ENCODE peak calls at places on chromosomes 1 and 21, in eight cellular contexts. C is mucosa of descending colon, R is tibial nerve, D is aorta, N is left lung, E is fibroblast of lung, A is hepatocyte, O is spleen. S is an unnamed sample. For H3K36me3 and H3K4me1, the result is how much of the 10 kb centered on the place peaks cover.

GRCh38 chr1:82445827-82446226 is 645.1 kb downstream of the ADGRL2 start:
- DNase-seq in R (no peak), N (no peak), C (no peak), E (peak), A (no peak), D (no peak), O (no peak), S (no peak)

GRCh38 chr1:231499148-231499763 is 29.2 kb upstream of the TSNAX start:
- DNase-seq in O (no peak), N (no peak), C (no peak), A (no peak), E (no peak), R (no peak), D (no peak), S (no peak)

GRCh38 chr1:41495171-41495948 is 10.9 kb upstream of the EDN2 start:
- DNase-seq in O (no peak), A (peak), E (peak), C (peak), D (peak), N (peak), R (no peak), S (no peak)

GRCh38 chr1:92125204-92125603 is 45.1 kb downstream of the BTBD8 start:
- DNase-seq in R (no peak), E (no peak), N (no peak), A (no peak), O (no peak), D (no peak), C (no peak), S (no peak)

GRCh38 chr1:89682630-89683029 is 49.7 kb downstream of the LRRC8C start:
- DNase-seq in R (no peak), O (no peak), A (no peak), C (no peak), E (no peak), N (no peak), D (no peak), S (no peak)

GRCh38 chr21:27636671-27637070 is 669.8 kb upstream of the ADAMTS5 start:
- DNase-seq in O (no peak), E (no peak), N (no peak), C (no peak), A (no peak), D (no peak), R (no peak), S (peak)

GRCh38 chr1:51192213-51192843 is 43.7 kb upstream of the RNF11 start:
- DNase-seq in O (no peak), A (peak), E (peak), R (peak), D (peak), N (no peak), C (no peak), S (peak)

GRCh38 chr1:85573348-85573747 is 7.2 kb upstream of the CCN1 start:
- DNase-seq in N (no peak), E (no peak), R (no peak), O (no peak), A (no peak), D (no peak), C (no peak), S (no peak)

GRCh38 chr1:152459596-152460528 is 45.8 kb upstream of the CRNN start:
- DNase-seq in N (peak), R (peak), D (peak), C (peak), O (peak), A (no peak), E (peak), S (peak)

GRCh38 chr1:16122916-16123315 is 33.0 kb downstream of the EPHA2 start:
- DNase-seq in C (no peak), A (no peak), R (peak), O (peak), D (peak), N (peak), E (peak), S (no peak)

GRCh38 chr1:59520759-59521442 is 224.0 kb downstream of the FGGY start:
- DNase-seq in R (no peak), C (no peak), O (no peak), D (peak), A (peak), N (no peak), E (peak), S (no peak)

GRCh38 chr1:84298336-84298687 is 3.2 kb upstream of the SAMD13 start:
- DNase-seq in E (peak), R (peak), D (peak), A (peak), C (peak), N (peak), O (peak), S (peak)

GRCh38 chr1:20587639-20588017 is 1.3 kb upstream of the CDA start:
- DNase-seq in N (no peak), R (peak), A (no peak), C (no peak), O (no peak), E (peak), D (no peak), S (no peak)

GRCh38 chr1:116356673-116357072 is 16.4 kb upstream of the ATP1A1 start:
- DNase-seq in C (no peak), E (peak), A (no peak), R (no peak), D (no peak), N (no peak), O (no peak), S (no peak)

GRCh38 chr1:62280150-62280549 is 39.1 kb downstream of the KANK4 start:
- DNase-seq in E (no peak), O (peak), R (no peak), A (no peak), C (no peak), N (no peak), D (no peak), S (no peak)

GRCh38 chr1:87134061-87134460 is 194.6 kb upstream of the LMO4 start:
- DNase-seq in C (no peak), O (no peak), R (no peak), N (no peak), E (no peak), D (no peak), A (no peak), S (no peak)

GRCh38 chr1:235586413-235586812 is 63.2 kb downstream of the GNG4 start:
- DNase-seq in A (no peak), O (peak), D (no peak), R (no peak), C (no peak), E (no peak), N (no peak), S (no peak)

GRCh38 chr21:27647401-27647800 is 680.5 kb upstream of the ADAMTS5 start:
- DNase-seq in O (no peak), C (no peak), E (peak), R (no peak), A (no peak), N (no peak), D (no peak), S (no peak)

GRCh38 chr1:245142976-245143375 is 11.8 kb upstream of the KIF26B start:
- DNase-seq in E (no peak), D (no peak), O (no peak), R (no peak), N (no peak), C (no peak), A (no peak), S (no peak)

GRCh38 chr1:44038876-44039657 is 7.8 kb upstream of the SLC6A9 start:
- DNase-seq in D (no peak), R (no peak), N (no peak), A (no peak), C (no peak), O (no peak), E (no peak), S (no peak)

GRCh38 chr21:27519357-27519756 is 552.5 kb upstream of the ADAMTS5 start:
- DNase-seq in N (no peak), A (no peak), D (no peak), E (peak), C (no peak), R (no peak), O (no peak), S (no peak)

GRCh38 chr21:40852563-40852962 is 5.6 kb upstream of the DSCAM start:
- DNase-seq in D (no peak), E (no peak), R (no peak), A (no peak), C (no peak), O (no peak), N (no peak), S (no peak)

GRCh38 chr1:248631354-248632041 is 3.4 kb downstream of the OR2T11 start:
- DNase-seq in E (no peak), R (no peak), O (no peak), C (no peak), N (no peak), D (no peak), A (no peak), S (no peak)

GRCh38 chr1:173210716-173211231 is 3.6 kb upstream of the TNFSF4 start:
- DNase-seq in E (no peak), C (no peak), R (no peak), N (no peak), D (no peak), A (peak), O (no peak), S (no peak)

GRCh38 chr1:112674440-112674985 is at the start of gene MOV10:
- DNase-seq in R (peak), A (peak), E (peak), C (peak), N (peak), D (peak), O (peak), S (peak)

GRCh38 chr1:112673589-112674439 is 645 bp upstream of the MOV10 start:
- DNase-seq in A (peak), D (peak), R (peak), C (no peak), E (peak), O (no peak), N (no peak), S (no peak)

GRCh38 chr1:112674986-112675727 is 698 bp downstream of the MOV10 start:
- DNase-seq in N (peak), A (peak), C (no peak), O (peak), R (no peak), D (peak), E (peak), S (peak)

GRCh38 chr1:112672842-112673241 is 1.6 kb upstream of the MOV10 start:
- DNase-seq in E (no peak), A (no peak), D (no peak), R (no peak), N (no peak), O (no peak), C (no peak), S (no peak)

DNA sequence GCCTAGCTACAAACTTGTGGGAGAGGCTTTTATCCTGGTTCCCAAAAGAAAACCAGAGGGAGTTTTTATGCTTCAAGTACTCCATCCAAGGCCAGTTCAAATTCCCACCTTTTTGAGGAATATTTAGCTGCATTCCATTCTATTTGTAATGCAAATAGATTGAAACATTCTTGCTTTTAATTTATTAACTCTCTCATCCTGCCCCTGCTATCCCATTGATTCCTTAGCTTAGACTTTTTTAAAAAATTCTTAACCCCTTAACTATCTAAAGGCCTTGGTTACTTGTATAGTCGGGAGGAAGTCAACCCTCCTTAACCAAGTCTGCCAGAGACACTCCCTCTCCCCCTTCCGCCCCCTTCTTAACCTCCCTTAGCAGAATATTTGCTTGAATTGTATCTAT is 2.5 kb upstream of the MOV10 start:
- DNase-seq in O (no peak), E (no peak), A (no peak), C (no peak), N (no peak), D (no peak), R (no peak), S (no peak)
- H3K36me3 ChIP-seq in O (under half), E (under half), A (under half), C (under half), N (under half), D (under half), R (under half), S (under half)

DNA sequence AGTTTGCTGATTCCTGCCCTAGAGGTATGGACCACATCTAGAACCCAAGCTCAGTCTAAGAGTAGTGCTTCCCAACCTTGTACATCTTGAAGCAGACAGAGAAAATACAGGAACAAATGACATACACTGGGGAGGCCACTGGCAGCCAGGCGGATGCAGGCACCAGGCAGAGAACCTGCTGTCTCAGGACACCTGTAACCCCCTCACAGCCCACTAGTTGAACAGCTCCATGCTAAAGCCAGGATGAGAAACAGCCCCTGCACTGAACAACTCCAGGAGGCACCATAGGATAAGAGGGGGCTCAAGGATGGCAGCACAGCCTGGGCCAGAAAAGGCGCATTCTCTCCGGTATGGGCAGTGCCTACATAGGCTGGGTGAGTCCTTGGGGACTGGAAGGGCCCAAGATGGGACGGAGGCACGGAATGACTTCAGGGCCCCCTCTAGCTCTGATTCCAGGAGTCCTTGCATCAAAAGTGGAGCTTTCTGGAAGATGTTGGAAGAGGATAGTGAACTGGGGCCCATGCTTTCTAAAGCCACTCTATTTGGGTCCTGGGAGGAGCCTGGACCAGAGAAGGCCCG is 16.0 kb downstream of the MEF2D start:
- DNase-seq in E (no peak), D (no peak), C (no peak), A (no peak), N (no peak), R (no peak), O (no peak), S (no peak)
- H3K4me1 ChIP-seq in E (under half), D (under half), C (under half), A (under half), N (under half), R (half or more), O (half or more), S (half or more)

GRCh38 chr1:236880209-236880608 is 85.1 kb downstream of the MTR start:
- DNase-seq in E (no peak), C (no peak), R (no peak), N (no peak), O (no peak), A (no peak), D (no peak), S (peak)
- H3K36me3 ChIP-seq in E (under half), C (under half), R (under half), N (under half), O (under half), A (under half), D (under half), S (under half)

GRCh38 chr1:42946120-42947009 is 12.3 kb downstream of the SLC2A1 start:
- DNase-seq in C (no peak), R (no peak), D (no peak), O (no peak), E (no peak), N (peak), A (no peak), S (no peak)
- H3K4me1 ChIP-seq in C (under half), R (half or more), D (under half), O (half or more), E (under half), N (under half), A (under half), S (under half)

DNA sequence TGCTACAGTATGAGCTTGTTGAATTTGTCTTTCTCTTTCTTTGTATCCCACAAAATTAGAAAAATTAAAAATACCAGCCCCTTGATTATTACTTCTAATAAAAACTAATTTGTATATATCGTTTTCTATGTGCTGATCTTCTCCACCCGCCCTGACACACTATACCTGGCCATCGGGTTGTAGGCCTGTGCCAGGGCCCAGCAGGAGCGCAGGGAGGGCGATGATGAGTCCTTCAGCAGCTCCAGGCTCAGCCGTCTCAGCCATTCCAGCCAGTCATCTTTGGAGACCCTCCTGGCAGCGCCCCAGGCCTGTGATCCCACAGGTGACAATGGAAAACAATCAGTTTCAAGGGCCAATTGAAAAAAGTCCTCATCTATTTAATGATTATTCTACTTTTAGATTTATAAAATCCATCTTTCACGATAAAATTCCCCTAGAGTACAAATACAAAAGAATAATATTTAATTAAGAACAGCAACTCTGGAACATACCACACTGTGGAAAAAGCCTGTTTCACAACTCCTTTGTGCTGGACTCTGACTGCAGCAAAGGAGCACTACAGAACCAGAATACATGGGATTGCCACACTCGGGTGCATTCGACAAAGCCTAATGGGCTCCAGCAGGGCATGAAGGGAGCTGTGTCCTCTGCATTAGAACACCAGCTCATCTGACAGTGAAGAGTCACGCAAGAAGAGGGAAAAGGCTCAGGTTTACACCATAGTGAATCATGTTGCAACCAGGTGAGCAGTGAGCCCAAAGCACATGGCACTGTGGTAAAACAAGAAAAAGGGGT is 15.4 kb downstream of the ANGPTL7 start:
- DNase-seq in D (no peak), A (no peak), O (no peak), R (no peak), E (no peak), N (no peak), C (no peak), S (no peak)
- H3K36me3 ChIP-seq in D (under half), A (under half), O (half or more), R (under half), E (under half), N (under half), C (under half), S (half or more)